ENCODE peak calls at places on chromosomes 13 and 19, in seven cellular contexts. E is cardiac muscle cell, I is right cardiac atrium, D is small intestine, Z is RWPE2, C is right lobe of liver, P is fibroblast of lung. O is an unnamed sample. For H3K4me1, the result is how much of the 10 kb centered on the place peaks cover.

GRCh38 chr19:30649934-30650614 is 277.9 kb downstream of the ZNF536 start:
- DNase-seq in E (peak), I (no peak), D (peak), Z (no peak), C (no peak), P (peak), O (no peak)

GRCh38 chr19:33450689-33451088 is 70.9 kb downstream of the PEPD start:
- DNase-seq in E (no peak), I (no peak), D (no peak), Z (peak), C (no peak), P (no peak), O (peak)

GRCh38 chr13:85806553-85807175 is 7.4 kb upstream of the SLITRK6 start:
- DNase-seq in E (peak), I (no peak), D (peak), Z (no peak), C (no peak), P (peak), O (no peak)

GRCh38 chr19:17334414-17335409 is at the start of gene ANO8:
- DNase-seq in E (peak), I (peak), D (peak), Z (peak), C (peak), P (peak), O (peak)

GRCh38 chr13:76331948-76332712 is 554.1 kb downstream of the KCTD12 start:
- DNase-seq in E (peak), I (no peak), D (no peak), Z (no peak), C (no peak), P (peak), O (no peak)

GRCh38 chr13:112861876-112862615 is 107.0 kb upstream of the MCF2L start:
- DNase-seq in E (no peak), I (no peak), D (no peak), Z (no peak), C (no peak), P (no peak), O (no peak)

GRCh38 chr19:38346837-38347236 is 11.2 kb downstream of the CATSPERG start:
- DNase-seq in E (no peak), I (no peak), D (no peak), Z (no peak), C (no peak), P (no peak), O (no peak)

GRCh38 chr19:42553292-42554045 is 25.2 kb upstream of the CEACAM1 start:
- DNase-seq in E (peak), I (no peak), D (no peak), Z (no peak), C (peak), P (peak), O (peak)

GRCh38 chr19:11013771-11014170 is 52.9 kb downstream of the SMARCA4 start:
- DNase-seq in E (no peak), I (peak), D (no peak), Z (peak), C (no peak), P (no peak), O (no peak)

GRCh38 chr13:106348032-106348431 is 187.4 kb downstream of the EFNB2 start:
- DNase-seq in E (peak), I (no peak), D (no peak), Z (no peak), C (no peak), P (peak), O (no peak)

GRCh38 chr13:50428183-50428877 is 413.1 kb downstream of the KCNRG start:
- DNase-seq in E (no peak), I (no peak), D (no peak), Z (no peak), C (no peak), P (no peak), O (no peak)

GRCh38 chr13:21078501-21078900 is 17.1 kb upstream of the LATS2 start:
- DNase-seq in E (no peak), I (no peak), D (no peak), Z (no peak), C (no peak), P (no peak), O (no peak)

GRCh38 chr13:31627097-31627496 is 112.2 kb upstream of the RXFP2 start:
- DNase-seq in E (peak), I (no peak), D (no peak), Z (no peak), C (no peak), P (peak), O (no peak)

GRCh38 chr13:21076265-21076653 is 14.9 kb upstream of the LATS2 start:
- DNase-seq in E (no peak), I (no peak), D (no peak), Z (no peak), C (no peak), P (no peak), O (no peak)

GRCh38 chr19:33713194-33713593 is 83.5 kb upstream of the KCTD15 start:
- DNase-seq in E (no peak), I (no peak), D (no peak), Z (no peak), C (no peak), P (no peak), O (no peak)

GRCh38 chr19:1921825-1922224 is 16.6 kb downstream of the ADAT3 start:
- DNase-seq in E (no peak), I (no peak), D (no peak), Z (no peak), C (no peak), P (no peak), O (no peak)

GRCh38 chr19:45254044-45254531 is 3.0 kb downstream of the MARK4 start:
- DNase-seq in E (no peak), I (no peak), D (no peak), Z (no peak), C (no peak), P (no peak), O (no peak)

GRCh38 chr13:90445179-90445578 is 902.3 kb upstream of the MIR17HG start:
- DNase-seq in E (peak), I (peak), D (no peak), Z (no peak), C (no peak), P (peak), O (peak)

GRCh38 chr13:48908381-48909087 is 67.2 kb upstream of the FNDC3A start:
- DNase-seq in E (peak), I (no peak), D (no peak), Z (no peak), C (no peak), P (peak), O (no peak)

GRCh38 chr19:4556574-4557185 is 2.8 kb downstream of the SEMA6B start:
- DNase-seq in E (peak), I (peak), D (no peak), Z (no peak), C (peak), P (no peak), O (no peak)

GRCh38 chr19:18118420-18119242 is 21.1 kb downstream of the MAST3 start:
- DNase-seq in E (no peak), I (no peak), D (no peak), Z (no peak), C (no peak), P (peak), O (no peak)

GRCh38 chr13:105159794-105160193 is 1375.7 kb downstream of the EFNB2 start:
- DNase-seq in E (no peak), I (no peak), D (no peak), Z (no peak), C (no peak), P (no peak), O (no peak)

GRCh38 chr19:5172859-5173577 is 167.6 kb downstream of the PTPRS start:
- DNase-seq in E (peak), I (no peak), D (no peak), Z (peak), C (no peak), P (peak), O (no peak)

GRCh38 chr19:44758596-44758995 is 10.1 kb downstream of the BCL3 start:
- DNase-seq in E (peak), I (peak), D (no peak), Z (no peak), C (peak), P (peak), O (no peak)

GRCh38 chr13:75173457-75174356 is 308.3 kb downstream of the TBC1D4 start:
- DNase-seq in E (no peak), I (no peak), D (no peak), Z (no peak), C (no peak), P (no peak), O (no peak)

GRCh38 chr19:43780706-43781525 is at the start of gene KCNN4:
- DNase-seq in E (no peak), I (peak), D (peak), Z (no peak), C (no peak), P (peak), O (peak)

GRCh38 chr13:109840201-109840892 is 54.0 kb upstream of the IRS2 start:
- DNase-seq in E (peak), I (no peak), D (no peak), Z (no peak), C (no peak), P (peak), O (no peak)

GRCh38 chr13:113645329-113645728 is 12.7 kb downstream of the ATP4B start:
- DNase-seq in E (no peak), I (no peak), D (no peak), Z (no peak), C (no peak), P (no peak), O (no peak)

GRCh38 chr19:10836478-10837325 is 690 bp upstream of the TMED1 start:
- DNase-seq in E (peak), I (peak), D (peak), Z (peak), C (peak), P (peak), O (peak)

GRCh38 chr19:18875726-18876125 is 20.2 kb downstream of the CERS1 start:
- DNase-seq in E (no peak), I (no peak), D (no peak), Z (no peak), C (no peak), P (no peak), O (no peak)

GRCh38 chr19:29550896-29551295 is 25.1 kb downstream of the VSTM2B start:
- DNase-seq in E (no peak), I (no peak), D (no peak), Z (no peak), C (no peak), P (no peak), O (no peak)

GRCh38 chr13:103430368-103430767 is 364.2 kb upstream of the SLC10A2 start:
- DNase-seq in E (no peak), I (no peak), D (peak), Z (no peak), C (no peak), P (no peak), O (no peak)

GRCh38 chr19:5001547-5002131 is 32.7 kb downstream of the KDM4B start:
- DNase-seq in E (peak), I (peak), D (peak), Z (no peak), C (no peak), P (peak), O (no peak)

GRCh38 chr19:9128171-9128570 is 1.4 kb upstream of the OR7G3 start:
- DNase-seq in E (peak), I (no peak), D (no peak), Z (peak), C (no peak), P (no peak), O (no peak)

GRCh38 chr13:73194310-73194709 is 135.5 kb downstream of the KLF5 start:
- DNase-seq in E (no peak), I (no peak), D (peak), Z (no peak), C (no peak), P (no peak), O (no peak)
- H3K27ac ChIP-seq in E (no peak), I (no peak), D (no peak), Z (peak), C (no peak), P (no peak), O (no peak)

DNA sequence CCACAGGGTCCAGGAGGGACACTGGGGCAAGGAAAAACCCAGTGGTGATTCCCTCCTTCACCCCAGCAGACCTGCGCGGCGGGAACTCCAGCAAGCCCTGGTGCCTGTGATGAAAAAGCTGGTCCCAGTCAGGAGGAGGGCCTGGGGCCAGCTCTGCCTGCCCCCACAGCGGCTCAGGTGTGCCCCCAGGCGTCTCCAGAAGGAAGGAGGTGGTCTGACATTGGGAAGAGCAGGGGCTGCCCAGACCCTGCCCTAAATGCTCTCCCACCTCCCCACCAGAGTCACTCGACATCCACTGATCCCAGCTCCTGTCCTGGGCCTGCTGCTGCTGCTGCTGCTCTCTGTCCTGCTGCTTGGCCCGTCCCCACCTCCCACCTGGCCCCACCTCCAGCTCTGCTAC is 6.2 kb downstream of the PTH2 start:
- DNase-seq in E (no peak), I (no peak), D (no peak), Z (no peak), C (no peak), P (no peak), O (no peak)
- H3K4me1 ChIP-seq in E (under half), I (under half), D (under half), Z (under half), C (under half), P (under half), O (under half)

DNA sequence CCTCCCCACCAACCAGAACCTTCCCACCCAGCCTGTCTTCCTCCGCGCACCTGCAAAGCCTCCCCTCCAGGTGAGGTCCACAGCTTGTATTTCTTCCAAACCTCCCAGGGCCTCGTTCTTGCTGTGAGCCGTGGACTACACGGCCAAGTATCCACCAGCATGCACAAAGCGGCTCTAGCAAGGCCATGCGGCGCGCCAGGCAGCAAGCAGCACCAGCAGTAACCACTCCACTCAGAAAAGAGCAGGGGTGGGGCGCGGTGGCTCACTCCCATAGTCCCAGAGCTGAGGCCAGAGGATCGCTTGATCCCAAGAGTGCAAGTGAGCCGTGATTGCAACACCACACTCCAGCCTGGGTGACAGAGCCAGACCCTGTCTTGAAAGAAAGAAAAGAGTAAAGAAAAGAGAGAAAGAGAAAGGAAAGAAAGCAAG is 4.7 kb downstream of the CCDC8 start:
- DNase-seq in E (peak), I (peak), D (no peak), Z (no peak), C (no peak), P (no peak), O (peak)
- H3K4me3 ChIP-seq in E (no peak), I (no peak), D (no peak), Z (no peak), C (no peak), P (peak), O (no peak)

DNA sequence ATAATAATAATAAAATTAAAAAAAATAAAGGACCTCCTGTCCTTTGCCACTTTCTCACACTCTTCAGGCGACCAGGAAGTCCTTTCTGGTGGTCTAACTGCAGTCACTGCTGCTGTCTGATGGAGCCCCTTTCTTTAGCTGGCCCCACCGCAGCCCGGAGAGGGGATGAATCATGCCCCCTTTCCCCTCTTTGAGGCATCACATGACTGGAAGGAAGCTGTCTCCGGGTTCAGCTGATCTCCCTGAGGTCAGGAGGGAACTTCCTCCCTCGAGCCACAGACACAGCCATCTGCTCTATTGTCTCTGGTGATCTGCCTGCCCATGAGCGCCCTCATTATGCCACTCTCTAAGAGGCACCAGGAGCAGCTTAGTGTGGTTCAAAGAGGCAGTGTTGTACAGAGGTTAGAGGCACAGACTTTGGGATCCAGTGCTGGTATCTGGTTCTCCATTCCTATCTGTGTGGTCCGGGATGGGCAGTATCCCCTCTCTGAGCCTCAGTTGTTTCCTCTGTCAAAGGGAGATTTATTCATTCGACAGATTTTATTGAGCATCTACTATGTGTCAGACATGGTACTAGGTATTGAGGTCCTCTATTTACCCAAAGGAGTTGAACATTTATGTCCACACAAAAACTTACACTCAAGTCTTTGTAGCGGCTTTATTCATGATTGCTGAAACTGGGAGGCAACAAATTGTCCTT is 30.0 kb downstream of the VAV1 start:
- DNase-seq in E (peak), I (peak), D (peak), Z (no peak), C (peak), P (no peak), O (peak)
- H3K27ac ChIP-seq in E (no peak), I (peak), D (peak), Z (peak), C (no peak), P (no peak), O (no peak)

GRCh38 chr13:97253581-97254293 is 31.6 kb downstream of the MBNL2 start:
- DNase-seq in E (no peak), I (no peak), D (no peak), Z (no peak), C (no peak), P (no peak), O (no peak)

GRCh38 chr13:97254809-97255208 is 32.7 kb downstream of the MBNL2 start:
- DNase-seq in E (no peak), I (no peak), D (no peak), Z (no peak), C (no peak), P (peak), O (no peak)

GRCh38 chr13:97249797-97250495 is 27.8 kb downstream of the MBNL2 start:
- DNase-seq in E (no peak), I (no peak), D (no peak), Z (no peak), C (no peak), P (no peak), O (no peak)

GRCh38 chr13:97250560-97250959 is 28.4 kb downstream of the MBNL2 start:
- DNase-seq in E (no peak), I (no peak), D (no peak), Z (no peak), C (no peak), P (no peak), O (no peak)

DNA sequence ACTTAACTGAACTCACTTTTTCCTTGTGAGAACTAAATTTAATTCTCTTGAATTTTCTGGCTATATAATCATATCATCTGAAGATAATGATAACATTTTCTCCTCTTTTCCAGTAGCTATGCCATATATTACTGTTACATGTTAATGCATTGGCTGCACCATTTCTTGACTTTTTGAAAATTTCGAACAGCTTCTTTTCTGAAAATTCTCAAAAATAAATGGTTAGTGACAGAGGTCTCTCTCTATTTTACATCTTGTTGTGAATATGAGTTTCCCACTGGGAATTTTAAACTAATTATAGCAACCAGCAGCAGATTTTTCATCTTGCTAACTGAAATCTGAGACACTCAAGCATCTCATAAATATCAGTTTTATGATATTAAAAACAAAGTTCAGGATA is 30.6 kb downstream of the MBNL2 start:
- DNase-seq in E (no peak), I (no peak), D (no peak), Z (no peak), C (no peak), P (no peak), O (no peak)
- H3K4me1 ChIP-seq in E (under half), I (under half), D (under half), Z (half or more), C (half or more), P (under half), O (under half)

O was measured in aorta.